ENCODE peak calls at places on chromosome 1, in nine cellular contexts. B is NCI-H1417, J is AG09309, Y is ureter, W is transverse colon, R is foreskin fibroblast, D is fibroblast of lung, O is HS-5, S is NCI-H1092 treated with DMSO at 0.1 percent for 48 hours. L is an unnamed sample.

GRCh38 chr1:166999090-166999489 is 10.0 kb downstream of the MAEL start:
- DNase-seq in J (no peak), B (no peak), O (no peak), W (no peak), S (no peak), D (no peak), R (no peak), Y (no peak), L (no peak)

GRCh38 chr1:101520302-101520701 is 283.5 kb downstream of the S1PR1 start:
- DNase-seq in R (peak; percentile 56), D (peak; percentile 61), O (no peak), Y (no peak), J (peak; percentile 3), W (peak; percentile 7), B (peak; percentile 68), S (peak; percentile 44), L (peak; percentile 53)

GRCh38 chr1:54774820-54775498 is 10.6 kb upstream of the PARS2 start:
- DNase-seq in B (peak; percentile 25), W (no peak), S (no peak), D (peak; percentile 15), O (no peak), R (peak; percentile 34), Y (no peak), J (no peak), L (peak; percentile 50)

GRCh38 chr1:40818264-40818961 is 34.8 kb downstream of the KCNQ4 start:
- DNase-seq in O (no peak), R (peak; percentile 57), B (peak; percentile 75), J (no peak), D (peak; percentile 5), Y (peak; percentile 83), S (no peak), W (peak; percentile 84), L (peak; percentile 64)

GRCh38 chr1:1967879-1968278 is 35.7 kb downstream of the CFAP74 start:
- DNase-seq in O (no peak), R (no peak), J (no peak), Y (no peak), D (no peak), B (no peak), S (no peak), W (no peak), L (no peak)

GRCh38 chr1:213994888-213995287 is 7.1 kb downstream of the PROX1 start:
- DNase-seq in D (no peak), W (no peak), O (no peak), S (peak; percentile 91), B (peak; percentile 30), J (no peak), R (no peak), Y (no peak), L (no peak)

GRCh38 chr1:83931658-83932253 is 67.2 kb downstream of the TTLL7 start:
- DNase-seq in O (peak; percentile 25), W (no peak), Y (no peak), D (peak; percentile 72), S (peak; percentile 48), B (peak; percentile 77), R (peak; percentile 76), J (no peak), L (peak; percentile 39)

GRCh38 chr1:210467440-210468040 is 138.8 kb downstream of the HHAT start:
- DNase-seq in R (peak; percentile 61), J (peak; percentile 21), B (no peak), O (no peak), Y (no peak), D (no peak), W (no peak), S (no peak), L (no peak)

GRCh38 chr1:35298464-35298863 is 30.0 kb downstream of the ZMYM4 start:
- DNase-seq in S (peak; percentile 34), D (peak; percentile 48), W (no peak), J (no peak), R (peak; percentile 54), Y (peak; percentile 66), B (peak; percentile 44), O (no peak), L (peak; percentile 46)

GRCh38 chr1:164823486-164824279 is 264.7 kb downstream of the PBX1 start:
- DNase-seq in O (no peak), J (peak; percentile 5), D (peak; percentile 81), W (peak; percentile 27), B (no peak), S (no peak), R (peak; percentile 32), Y (no peak), L (no peak)

GRCh38 chr1:176983786-176984185 is 180.7 kb downstream of the ASTN1 start:
- DNase-seq in D (no peak), Y (no peak), W (no peak), O (no peak), B (no peak), J (no peak), R (no peak), S (no peak), L (peak; percentile 70)

GRCh38 chr1:93306920-93307319 is 38.8 kb upstream of the DR1 start:
- DNase-seq in W (no peak), B (no peak), Y (no peak), R (no peak), O (no peak), J (no peak), S (no peak), D (no peak), L (no peak)

GRCh38 chr1:155938220-155938627 is 3.2 kb upstream of the RXFP4 start:
- DNase-seq in D (peak; percentile 77), S (peak; percentile 71), Y (peak; percentile 45), B (peak; percentile 84), R (peak; percentile 68), W (no peak), J (no peak), O (no peak), L (peak; percentile 52)

GRCh38 chr1:173508541-173508940 is 31.4 kb downstream of the PRDX6 start:
- DNase-seq in R (no peak), B (no peak), Y (no peak), J (no peak), O (no peak), S (no peak), D (no peak), W (no peak), L (no peak)

GRCh38 chr1:26274801-26275425 is 5.0 kb upstream of the SH3BGRL3 start:
- DNase-seq in S (no peak), D (peak; percentile 51), J (no peak), Y (no peak), O (no peak), W (peak; percentile 19), R (peak; percentile 55), B (no peak), L (no peak)

GRCh38 chr1:45492691-45493090 is 1.7 kb upstream of the TESK2 start:
- DNase-seq in W (no peak), O (no peak), R (no peak), J (no peak), B (no peak), Y (no peak), S (no peak), D (no peak), L (no peak)

GRCh38 chr1:235315735-235316134 is 12.2 kb downstream of the ARID4B start:
- DNase-seq in W (no peak), Y (no peak), S (no peak), D (no peak), O (no peak), B (no peak), R (no peak), J (no peak), L (no peak)

GRCh38 chr1:91282695-91283420 is 121.8 kb downstream of the HFM1 start:
- DNase-seq in D (peak; percentile 85), R (peak; percentile 83), O (peak; percentile 36), S (peak; percentile 52), W (peak; percentile 43), B (peak; percentile 79), Y (peak; percentile 57), J (peak; percentile 47), L (peak; percentile 52)

GRCh38 chr1:199163277-199164069 is 524.6 kb downstream of the PTPRC start:
- DNase-seq in J (no peak), R (peak; percentile 37), D (peak; percentile 26), S (no peak), B (no peak), O (no peak), W (no peak), Y (no peak), L (no peak)

GRCh38 chr1:200380589-200381021 is 29.2 kb downstream of the ZNF281 start:
- DNase-seq in R (no peak), B (no peak), W (no peak), Y (no peak), S (no peak), D (no peak), J (no peak), O (no peak), L (no peak)

GRCh38 chr1:177905686-177906085 is 64.2 kb downstream of the SEC16B start:
- DNase-seq in R (no peak), B (no peak), O (no peak), S (no peak), Y (no peak), W (no peak), J (no peak), D (no peak), L (no peak)

GRCh38 chr1:15803380-15803779 is 4.1 kb downstream of the UQCRHL start:
- DNase-seq in D (peak; percentile 53), O (no peak), J (no peak), W (no peak), R (peak; percentile 63), Y (no peak), S (no peak), B (peak; percentile 57), L (peak; percentile 32)

GRCh38 chr1:54014009-54014629 is 3.9 kb downstream of the LDLRAD1 start:
- DNase-seq in Y (no peak), B (peak; percentile 26), J (no peak), S (no peak), O (no peak), D (no peak), W (no peak), R (no peak), L (no peak)

GRCh38 chr1:43251024-43251423 is 18.8 kb upstream of the TMEM125 start:
- DNase-seq in D (no peak), R (no peak), W (no peak), Y (peak; percentile 18), B (no peak), J (no peak), S (no peak), O (no peak), L (no peak)

GRCh38 chr1:112909847-112910246 is 46.1 kb downstream of the SLC16A1 start:
- DNase-seq in D (no peak), B (no peak), W (no peak), R (no peak), S (no peak), O (no peak), J (no peak), Y (no peak), L (no peak)

GRCh38 chr1:116325922-116326321 is 47.1 kb upstream of the ATP1A1 start:
- DNase-seq in B (peak; percentile 6), R (no peak), Y (no peak), D (no peak), W (no peak), S (no peak), O (no peak), J (no peak), L (no peak)

GRCh38 chr1:50633465-50633864 is 210.2 kb upstream of the DMRTA2 start:
- DNase-seq in D (no peak), B (peak; percentile 96), O (no peak), Y (no peak), J (no peak), S (peak; percentile 90), W (no peak), R (no peak), L (peak; percentile 28)

GRCh38 chr1:39358491-39358890 is 132.9 kb upstream of the BMP8A start:
- DNase-seq in Y (no peak), B (no peak), D (no peak), O (no peak), J (no peak), W (no peak), S (no peak), R (no peak), L (no peak)

GRCh38 chr1:217433664-217434063 is 197.2 kb downstream of the GPATCH2 start:
- DNase-seq in B (no peak), S (no peak), J (no peak), R (no peak), O (no peak), W (no peak), Y (no peak), D (no peak), L (no peak)

GRCh38 chr1:202311880-202312635 is 29.7 kb downstream of the UBE2T start:
- DNase-seq in S (peak; percentile 45), W (no peak), R (no peak), O (no peak), B (peak; percentile 42), Y (no peak), J (no peak), D (no peak), L (no peak)

GRCh38 chr1:45037456-45037855 is 25.4 kb downstream of the UROD start:
- DNase-seq in B (no peak), Y (no peak), O (no peak), J (no peak), W (no peak), D (no peak), S (no peak), R (peak; percentile 50), L (no peak)